ENCODE peak calls at places on chromosomes 3 and 15, in nine cellular contexts. S is GM13976, K is epithelial cell of esophagus, P is sigmoid colon, A is colonic mucosa, C is GM10248, Z is stomach, T is A673, X is AG04449. G is an unnamed sample.

GRCh38 chr3:43248194-43248593 is 38.1 kb upstream of the SNRK start:
- DNase-seq in S (no peak), K (no peak), P (no peak), A (no peak), C (no peak), Z (no peak), T (peak; percentile 86), X (no peak), G (no peak)

GRCh38 chr3:165040186-165040585 is 38.1 kb downstream of the SI start:
- DNase-seq in S (no peak), K (no peak), P (no peak), A (no peak), C (no peak), Z (no peak), T (no peak), X (no peak), G (no peak)

GRCh38 chr3:120908030-120908802 is at the start of gene STXBP5L:
- DNase-seq in S (peak; percentile 78), K (peak; percentile 81), P (peak; percentile 90), A (peak; percentile 91), C (peak; percentile 68), Z (peak; percentile 82), T (peak; percentile 79), X (no peak), G (peak; percentile 74)

GRCh38 chr3:140467104-140467577 is 210.7 kb upstream of the TRIM42 start:
- DNase-seq in S (no peak), K (peak; percentile 77), P (no peak), A (no peak), C (no peak), Z (no peak), T (peak; percentile 26), X (no peak), G (no peak)

GRCh38 chr3:40899286-40899712 is 300.0 kb upstream of the CTNNB1 start:
- DNase-seq in S (no peak), K (peak; percentile 92), P (no peak), A (no peak), C (no peak), Z (no peak), T (no peak), X (no peak), G (no peak)

GRCh38 chr15:79897701-79898113 is 893 bp upstream of the MTHFS start:
- DNase-seq in S (no peak), K (no peak), P (no peak), A (no peak), C (no peak), Z (no peak), T (no peak), X (no peak), G (no peak)

GRCh38 chr3:170278632-170279031 is 56.4 kb downstream of the PRKCI start:
- DNase-seq in S (no peak), K (no peak), P (no peak), A (peak; percentile 29), C (no peak), Z (no peak), T (no peak), X (no peak), G (no peak)

GRCh38 chr3:54321515-54321914 is 199.2 kb downstream of the CACNA2D3 start:
- DNase-seq in S (no peak), K (no peak), P (no peak), A (peak; percentile 22), C (no peak), Z (no peak), T (no peak), X (no peak), G (no peak)

GRCh38 chr15:69685524-69686452 is 233.2 kb downstream of the RPLP1 start:
- DNase-seq in S (no peak), K (peak; percentile 34), P (no peak), A (peak; percentile 31), C (no peak), Z (no peak), T (no peak), X (no peak), G (no peak)

GRCh38 chr3:115595611-115596010 is 27.7 kb upstream of the GAP43 start:
- DNase-seq in S (no peak), K (no peak), P (no peak), A (no peak), C (no peak), Z (no peak), T (no peak), X (peak; percentile 16), G (no peak)

GRCh38 chr3:176219970-176220369 is 977.3 kb downstream of the TBL1XR1 start:
- DNase-seq in S (no peak), K (no peak), P (no peak), A (no peak), C (no peak), Z (no peak), T (no peak), X (no peak), G (no peak)

GRCh38 chr3:196868297-196868661 is 559 bp downstream of the SENP5 start:
- DNase-seq in S (peak; percentile 39), K (peak; percentile 36), P (no peak), A (peak; percentile 28), C (peak; percentile 28), Z (no peak), T (peak; percentile 34), X (no peak), G (peak; percentile 36)

GRCh38 chr15:47386459-47386858 is 330.8 kb upstream of the SEMA6D start:
- DNase-seq in S (no peak), K (no peak), P (no peak), A (no peak), C (no peak), Z (no peak), T (no peak), X (no peak), G (no peak)

GRCh38 chr3:98770261-98771039 is 7.3 kb downstream of the ST3GAL6 start:
- DNase-seq in S (no peak), K (peak; percentile 76), P (no peak), A (no peak), C (no peak), Z (peak; percentile 69), T (no peak), X (no peak), G (no peak)

GRCh38 chr3:126081618-126082333 is 2.1 kb downstream of the SLC41A3 start:
- DNase-seq in S (peak; percentile 31), K (peak; percentile 84), P (no peak), A (no peak), C (no peak), Z (peak; percentile 38), T (peak; percentile 73), X (no peak), G (no peak)

GRCh38 chr15:40272713-40273056 is 10.2 kb downstream of the ANKRD63 start:
- DNase-seq in S (no peak), K (no peak), P (no peak), A (no peak), C (no peak), Z (no peak), T (no peak), X (no peak), G (no peak)

GRCh38 chr3:146589899-146590508 is 15.1 kb downstream of the PLSCR5 start:
- DNase-seq in S (peak; percentile 9), K (peak; percentile 65), P (no peak), A (peak; percentile 29), C (peak; percentile 8), Z (no peak), T (peak; percentile 60), X (no peak), G (peak; percentile 13)

GRCh38 chr3:194333981-194334320 is 17.2 kb downstream of the CPN2 start:
- DNase-seq in S (no peak), K (no peak), P (no peak), A (no peak), C (no peak), Z (no peak), T (no peak), X (no peak), G (no peak)

DNA sequence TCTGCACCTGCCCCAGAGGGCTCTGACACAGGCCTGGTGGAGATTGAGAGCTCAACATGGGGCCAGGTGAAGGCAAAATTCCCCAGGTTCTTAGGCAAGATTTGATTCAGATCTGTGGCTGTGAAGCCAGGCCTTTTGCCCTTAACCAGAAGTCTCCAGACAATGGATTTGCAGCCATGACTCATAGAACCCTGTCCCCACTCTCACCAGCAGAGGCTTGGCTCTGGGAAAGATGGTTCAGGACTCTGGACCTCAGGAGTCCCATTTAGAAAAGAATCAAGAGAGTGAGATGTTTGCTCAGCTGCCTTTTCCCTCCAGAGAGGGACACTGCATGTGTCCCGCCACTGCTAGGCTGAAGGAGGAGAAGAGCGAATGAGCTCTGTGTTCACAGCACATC is 361.4 kb upstream of the ICE2 start:
- DNase-seq in S (no peak), K (no peak), P (no peak), A (no peak), C (no peak), Z (no peak), T (no peak), X (no peak), G (no peak)
- TF ChIP-seq CTCF in S (no peak), K (no peak), P (no peak), A (no peak), C (no peak), Z (no peak), T (no peak), X (no peak), G (no peak)

GRCh38 chr3:188037116-188037718 is 116.7 kb upstream of the LPP start:
- DNase-seq in S (no peak), K (peak; percentile 45), P (no peak), A (peak; percentile 54), C (no peak), Z (peak; percentile 51), T (peak; percentile 67), X (no peak), G (no peak)
- TF ChIP-seq CTCF in S (no peak), K (peak; percentile 34), P (peak; percentile 31), A (peak; percentile 39), C (no peak), Z (no peak), T (peak; percentile 54), X (peak; percentile 50), G (no peak)

GRCh38 chr3:20510396-20510795 is 324.4 kb upstream of the SGO1 start:
- DNase-seq in S (no peak), K (no peak), P (no peak), A (no peak), C (no peak), Z (no peak), T (no peak), X (no peak), G (no peak)

GRCh38 chr3:20515834-20516233 is 329.8 kb upstream of the SGO1 start:
- DNase-seq in S (no peak), K (no peak), P (no peak), A (no peak), C (no peak), Z (no peak), T (no peak), X (no peak), G (no peak)

GRCh38 chr3:20511863-20512262 is 325.9 kb upstream of the SGO1 start:
- DNase-seq in S (peak; percentile 23), K (peak; percentile 71), P (no peak), A (no peak), C (peak; percentile 18), Z (no peak), T (peak; percentile 50), X (peak; percentile 34), G (peak; percentile 17)
- TF ChIP-seq CTCF in S (peak; percentile 75), K (peak; percentile 86), P (no peak), A (peak; percentile 24), C (peak; percentile 77), Z (no peak), T (peak; percentile 66), X (peak; percentile 68), G (peak; percentile 57)

DNA sequence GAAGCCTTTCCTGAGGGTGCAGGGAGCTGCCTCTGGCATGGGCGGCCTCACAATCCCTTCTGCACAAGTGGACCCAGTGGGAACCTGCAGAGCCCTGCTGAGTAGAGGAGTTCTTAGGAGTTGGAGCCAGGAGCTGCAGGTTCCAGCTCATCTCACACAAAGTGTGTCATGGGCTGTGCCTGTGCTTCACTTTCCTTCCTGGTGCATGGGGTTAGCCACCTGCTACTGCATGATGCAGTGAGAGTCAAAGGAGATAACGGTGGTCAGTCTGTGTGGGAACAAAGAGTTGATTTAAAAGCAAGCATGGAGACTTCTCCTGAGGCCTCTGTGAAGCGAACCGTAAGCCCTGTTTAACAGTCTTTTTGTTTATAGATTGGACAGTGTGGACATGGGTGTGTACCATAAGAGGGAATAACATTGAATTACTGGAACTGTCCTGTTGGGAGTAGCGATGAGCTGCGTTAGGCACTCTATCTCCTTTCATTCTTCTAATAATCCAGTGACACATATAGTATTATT is 68.6 kb upstream of the PRR23C start:
- DNase-seq in S (no peak), K (no peak), P (no peak), A (no peak), C (no peak), Z (no peak), T (no peak), X (no peak), G (no peak)
- TF ChIP-seq CTCF in S (no peak), K (no peak), P (no peak), A (no peak), C (no peak), Z (no peak), T (no peak), X (no peak), G (no peak)

G was measured in GM20000.